ENCODE peak calls at places on chromosome 15, in eight cellular contexts. U, E, G, L, A, X, I and P are unnamed samples.

GRCh38 chr15:37995461-37996347 is 61.3 kb downstream of the TMCO5A start:
- DNase-seq in U (no peak), E (no peak), G (no peak), L (no peak), A (no peak), X (peak), I (peak), P (peak)

GRCh38 chr15:66835558-66835878 is 133.5 kb downstream of the SMAD6 start:
- DNase-seq in U (peak), E (no peak), G (no peak), L (no peak), A (no peak), X (peak), I (no peak), P (peak)

GRCh38 chr15:74041777-74042435 is 40.4 kb downstream of the GOLGA6A start:
- DNase-seq in U (no peak), E (no peak), G (no peak), L (no peak), A (no peak), X (no peak), I (no peak), P (no peak)

GRCh38 chr15:90087454-90088154 is 14.7 kb downstream of the IDH2 start:
- DNase-seq in U (no peak), E (peak), G (no peak), L (peak), A (no peak), X (peak), I (no peak), P (peak)

GRCh38 chr15:68258684-68259083 is 18.9 kb upstream of the FEM1B start:
- DNase-seq in U (no peak), E (no peak), G (peak), L (peak), A (no peak), X (no peak), I (no peak), P (peak)

GRCh38 chr15:75736256-75736655 is 23.6 kb upstream of the CSPG4 start:
- DNase-seq in U (peak), E (no peak), G (peak), L (no peak), A (no peak), X (no peak), I (no peak), P (no peak)

GRCh38 chr15:88255496-88256171 is 905 bp downstream of the NTRK3 start:
- DNase-seq in U (no peak), E (peak), G (no peak), L (no peak), A (no peak), X (no peak), I (peak), P (peak)

GRCh38 chr15:93233710-93234109 is 144.7 kb upstream of the RGMA start:
- DNase-seq in U (no peak), E (no peak), G (peak), L (no peak), A (no peak), X (no peak), I (no peak), P (no peak)

GRCh38 chr15:45110256-45110820 is 3.6 kb downstream of the DUOX2 start:
- DNase-seq in U (no peak), E (no peak), G (no peak), L (no peak), A (no peak), X (no peak), I (no peak), P (no peak)
- TF ChIP-seq CTCF in U (no peak), E (peak), G (no peak), L (no peak), A (no peak), X (peak), I (peak), P (no peak)

GRCh38 chr15:55403531-55403930 is 4.6 kb downstream of the CCPG1 start:
- DNase-seq in U (no peak), E (no peak), G (no peak), L (no peak), A (no peak), X (peak), I (no peak), P (peak)
- H3K4me3 ChIP-seq in U (no peak), E (no peak), G (no peak), L (peak), A (no peak), X (no peak), I (no peak), P (no peak)

GRCh38 chr15:47513496-47513895 is 203.8 kb upstream of the SEMA6D start:
- DNase-seq in U (no peak), E (no peak), G (no peak), L (no peak), A (no peak), X (no peak), I (peak), P (no peak)
- TF ChIP-seq CTCF in U (no peak), E (no peak), G (no peak), L (no peak), A (no peak), X (no peak), I (no peak), P (no peak)

GRCh38 chr15:85047271-85047948 is 65.8 kb downstream of the PDE8A start:
- DNase-seq in U (no peak), E (peak), G (no peak), L (no peak), A (no peak), X (peak), I (peak), P (peak)
- H3K4me3 ChIP-seq in U (no peak), E (no peak), G (no peak), L (peak), A (no peak), X (no peak), I (no peak), P (peak)